ENCODE peak calls at places on chromosome 13, in six cellular contexts. One of them, this sample, is unnamed.

GRCh38 chr13:41178040-41178439 is 16.3 kb downstream of the KBTBD7 start:
- DNase-seq in transverse colon: no peak
- DNase-seq in sigmoid colon: no peak
- DNase-seq in esophagus muscularis mucosa: no peak
- DNase-seq in GM12878: no peak
- DNase-seq in upper lobe of left lung: no peak
- DNase-seq in this sample: no peak

GRCh38 chr13:76917096-76917495 is 30.9 kb upstream of the KCTD12 start:
- DNase-seq in upper lobe of left lung: no peak
- DNase-seq in sigmoid colon: no peak
- DNase-seq in esophagus muscularis mucosa: no peak
- DNase-seq in transverse colon: no peak
- DNase-seq in GM12878: no peak
- DNase-seq in this sample: no peak

GRCh38 chr13:80276371-80277289 is 64.3 kb downstream of the SPRY2 start:
- DNase-seq in sigmoid colon: no peak
- DNase-seq in transverse colon: no peak
- DNase-seq in esophagus muscularis mucosa: peak
- DNase-seq in GM12878: no peak
- DNase-seq in upper lobe of left lung: peak
- DNase-seq in this sample: no peak

GRCh38 chr13:113208424-113209335 is at the start of gene PCID2:
- DNase-seq in upper lobe of left lung: peak
- DNase-seq in sigmoid colon: peak
- DNase-seq in esophagus muscularis mucosa: peak
- DNase-seq in transverse colon: peak
- DNase-seq in GM12878: peak
- DNase-seq in this sample: peak

GRCh38 chr13:68551701-68552522 is 1321.8 kb upstream of the PCDH9 start:
- DNase-seq in upper lobe of left lung: no peak
- DNase-seq in sigmoid colon: no peak
- DNase-seq in esophagus muscularis mucosa: no peak
- DNase-seq in transverse colon: no peak
- DNase-seq in GM12878: no peak
- DNase-seq in this sample: no peak

GRCh38 chr13:110089815-110090214 is 217.1 kb downstream of the COL4A1 start:
- DNase-seq in sigmoid colon: no peak
- DNase-seq in esophagus muscularis mucosa: no peak
- DNase-seq in transverse colon: no peak
- DNase-seq in upper lobe of left lung: no peak
- DNase-seq in GM12878: no peak
- DNase-seq in this sample: no peak

GRCh38 chr13:30718661-30719520 is 16.5 kb upstream of the ALOX5AP start:
- DNase-seq in esophagus muscularis mucosa: no peak
- DNase-seq in GM12878: no peak
- DNase-seq in sigmoid colon: no peak
- DNase-seq in upper lobe of left lung: peak
- DNase-seq in transverse colon: no peak
- DNase-seq in this sample: no peak

GRCh38 chr13:41154042-41154441 is 21.4 kb upstream of the KBTBD6 start:
- DNase-seq in upper lobe of left lung: no peak
- DNase-seq in transverse colon: no peak
- DNase-seq in GM12878: no peak
- DNase-seq in esophagus muscularis mucosa: no peak
- DNase-seq in sigmoid colon: no peak
- DNase-seq in this sample: no peak

GRCh38 chr13:92842145-92842544 is 384.5 kb upstream of the GPC6 start:
- DNase-seq in GM12878: no peak
- DNase-seq in esophagus muscularis mucosa: no peak
- DNase-seq in transverse colon: no peak
- DNase-seq in upper lobe of left lung: no peak
- DNase-seq in sigmoid colon: no peak
- DNase-seq in this sample: no peak

GRCh38 chr13:60095300-60095699 is 68.4 kb downstream of the DIAPH3 start:
- DNase-seq in GM12878: no peak
- DNase-seq in esophagus muscularis mucosa: no peak
- DNase-seq in transverse colon: no peak
- DNase-seq in sigmoid colon: no peak
- DNase-seq in upper lobe of left lung: no peak
- DNase-seq in this sample: no peak

GRCh38 chr13:80551650-80552497 is 210.9 kb upstream of the SPRY2 start:
- DNase-seq in upper lobe of left lung: no peak
- DNase-seq in esophagus muscularis mucosa: no peak
- DNase-seq in transverse colon: no peak
- DNase-seq in sigmoid colon: no peak
- DNase-seq in GM12878: no peak
- DNase-seq in this sample: no peak

GRCh38 chr13:48580185-48580803 is 47.4 kb upstream of the RCBTB2 start:
- DNase-seq in upper lobe of left lung: peak
- DNase-seq in esophagus muscularis mucosa: peak
- DNase-seq in transverse colon: peak
- DNase-seq in GM12878: no peak
- DNase-seq in sigmoid colon: peak
- DNase-seq in this sample: no peak

GRCh38 chr13:109400625-109401257 is 385.6 kb downstream of the IRS2 start:
- DNase-seq in esophagus muscularis mucosa: no peak
- DNase-seq in GM12878: no peak
- DNase-seq in sigmoid colon: no peak
- DNase-seq in upper lobe of left lung: no peak
- DNase-seq in transverse colon: no peak
- DNase-seq in this sample: no peak

GRCh38 chr13:112657850-112658445 is 31.9 kb upstream of the ATP11A start:
- DNase-seq in GM12878: no peak
- DNase-seq in transverse colon: no peak
- DNase-seq in upper lobe of left lung: no peak
- DNase-seq in esophagus muscularis mucosa: no peak
- DNase-seq in sigmoid colon: no peak
- DNase-seq in this sample: no peak

GRCh38 chr13:24870380-24870760 is 106.4 kb downstream of the RNF17 start:
- DNase-seq in sigmoid colon: no peak
- DNase-seq in GM12878: no peak
- DNase-seq in transverse colon: no peak
- DNase-seq in esophagus muscularis mucosa: peak
- DNase-seq in upper lobe of left lung: no peak
- DNase-seq in this sample: no peak

GRCh38 chr13:63279136-63279535 is 1863.5 kb upstream of the PCDH20 start:
- DNase-seq in sigmoid colon: no peak
- DNase-seq in upper lobe of left lung: no peak
- DNase-seq in GM12878: no peak
- DNase-seq in transverse colon: no peak
- DNase-seq in esophagus muscularis mucosa: no peak
- DNase-seq in this sample: no peak

GRCh38 chr13:114161644-114162532 is 17.2 kb upstream of the CFAP97D2 start:
- DNase-seq in upper lobe of left lung: peak
- DNase-seq in sigmoid colon: no peak
- DNase-seq in transverse colon: peak
- DNase-seq in esophagus muscularis mucosa: no peak
- DNase-seq in GM12878: no peak
- DNase-seq in this sample: no peak

GRCh38 chr13:99199541-99200432 is 867 bp upstream of the UBAC2 start:
- DNase-seq in esophagus muscularis mucosa: peak
- DNase-seq in upper lobe of left lung: peak
- DNase-seq in GM12878: no peak
- DNase-seq in sigmoid colon: peak
- DNase-seq in transverse colon: no peak
- DNase-seq in this sample: no peak
- TF ChIP-seq POLR2AphosphoS5 in esophagus muscularis mucosa: no peak
- TF ChIP-seq POLR2AphosphoS5 in upper lobe of left lung: no peak
- TF ChIP-seq POLR2AphosphoS5 in GM12878: no peak
- TF ChIP-seq POLR2AphosphoS5 in sigmoid colon: no peak
- TF ChIP-seq POLR2AphosphoS5 in transverse colon: no peak
- TF ChIP-seq POLR2AphosphoS5 in this sample: no peak

GRCh38 chr13:99606322-99607089 is 105.2 kb downstream of the TM9SF2 start:
- DNase-seq in GM12878: no peak
- DNase-seq in esophagus muscularis mucosa: peak
- DNase-seq in transverse colon: peak
- DNase-seq in upper lobe of left lung: peak
- DNase-seq in sigmoid colon: peak
- DNase-seq in this sample: peak

GRCh38 chr13:99604636-99605035 is 103.4 kb downstream of the TM9SF2 start:
- DNase-seq in upper lobe of left lung: no peak
- DNase-seq in sigmoid colon: no peak
- DNase-seq in GM12878: no peak
- DNase-seq in esophagus muscularis mucosa: no peak
- DNase-seq in transverse colon: no peak
- DNase-seq in this sample: no peak

GRCh38 chr13:99601535-99601934 is 100.3 kb downstream of the TM9SF2 start:
- DNase-seq in sigmoid colon: no peak
- DNase-seq in esophagus muscularis mucosa: no peak
- DNase-seq in transverse colon: no peak
- DNase-seq in upper lobe of left lung: no peak
- DNase-seq in GM12878: no peak
- DNase-seq in this sample: no peak

GRCh38 chr13:99608345-99608744 is 107.1 kb downstream of the TM9SF2 start:
- DNase-seq in transverse colon: no peak
- DNase-seq in sigmoid colon: no peak
- DNase-seq in esophagus muscularis mucosa: no peak
- DNase-seq in upper lobe of left lung: no peak
- DNase-seq in GM12878: no peak
- DNase-seq in this sample: no peak

DNA sequence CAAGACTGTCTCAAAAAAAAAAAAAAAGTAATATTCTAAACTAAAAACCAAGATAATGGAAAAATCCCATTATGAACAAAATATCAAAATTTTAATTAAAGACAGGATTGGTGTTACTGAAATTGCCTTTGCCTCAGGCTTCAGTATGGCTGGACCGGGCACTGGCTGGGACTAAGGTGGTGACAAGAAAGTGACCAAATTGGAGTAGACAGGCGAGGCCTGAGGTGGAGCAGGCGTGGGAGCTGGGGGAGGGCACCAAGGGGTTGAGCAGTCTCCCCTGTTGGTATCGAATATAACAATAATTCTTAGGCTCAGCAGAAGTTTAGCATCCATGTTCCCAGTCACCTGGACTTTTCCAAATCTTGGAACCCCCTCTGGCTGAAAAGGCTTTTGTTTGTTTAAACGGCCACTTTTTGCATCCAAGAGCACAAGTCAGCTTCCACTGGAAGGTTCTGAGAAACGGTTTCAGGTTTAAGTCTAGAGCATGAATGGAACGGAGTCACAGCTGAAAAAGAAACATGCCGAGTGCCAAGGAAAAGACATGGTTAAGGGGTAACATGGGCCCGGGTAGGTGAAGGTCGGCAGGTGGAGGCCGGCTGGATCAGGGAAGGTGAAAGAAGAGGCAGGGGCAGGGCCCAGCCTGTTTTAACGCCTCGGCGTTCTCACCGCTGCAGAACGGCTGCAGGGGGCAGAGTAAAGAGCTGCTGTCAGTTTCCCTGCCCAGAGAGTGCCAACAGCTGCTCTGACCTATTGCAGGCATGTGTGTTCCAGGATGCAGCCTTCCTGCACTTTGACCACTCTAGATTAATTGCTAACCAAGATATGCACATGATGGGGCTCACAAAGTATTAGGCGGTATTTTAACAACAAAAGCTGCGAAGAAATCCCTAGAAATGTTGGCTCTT is 104.4 kb downstream of the TM9SF2 start:
- DNase-seq in sigmoid colon: no peak
- DNase-seq in transverse colon: peak
- DNase-seq in upper lobe of left lung: peak
- DNase-seq in GM12878: no peak
- DNase-seq in esophagus muscularis mucosa: no peak
- DNase-seq in this sample: no peak
- TF ChIP-seq POLR2A in sigmoid colon: no peak
- TF ChIP-seq POLR2A in transverse colon: no peak
- TF ChIP-seq POLR2A in upper lobe of left lung: no peak
- TF ChIP-seq POLR2A in GM12878: no peak
- TF ChIP-seq POLR2A in esophagus muscularis mucosa: no peak
- TF ChIP-seq POLR2A in this sample: no peak

GRCh38 chr13:39350461-39350881 is 252.5 kb downstream of the LHFPL6 start:
- DNase-seq in GM12878: no peak
- DNase-seq in sigmoid colon: no peak
- DNase-seq in upper lobe of left lung: no peak
- DNase-seq in esophagus muscularis mucosa: no peak
- DNase-seq in transverse colon: no peak
- DNase-seq in this sample: no peak
- TF ChIP-seq EP300 in GM12878: no peak
- TF ChIP-seq EP300 in sigmoid colon: no peak
- TF ChIP-seq EP300 in upper lobe of left lung: no peak
- TF ChIP-seq EP300 in esophagus muscularis mucosa: no peak
- TF ChIP-seq EP300 in transverse colon: no peak
- TF ChIP-seq EP300 in this sample: no peak

GRCh38 chr13:83008496-83008895 is 873.8 kb downstream of the SLITRK1 start:
- DNase-seq in transverse colon: no peak
- DNase-seq in esophagus muscularis mucosa: no peak
- DNase-seq in upper lobe of left lung: no peak
- DNase-seq in sigmoid colon: no peak
- DNase-seq in GM12878: no peak
- DNase-seq in this sample: no peak
- TF ChIP-seq POLR2AphosphoS5 in transverse colon: no peak
- TF ChIP-seq POLR2AphosphoS5 in esophagus muscularis mucosa: no peak
- TF ChIP-seq POLR2AphosphoS5 in upper lobe of left lung: no peak
- TF ChIP-seq POLR2AphosphoS5 in sigmoid colon: no peak
- TF ChIP-seq POLR2AphosphoS5 in GM12878: no peak
- TF ChIP-seq POLR2AphosphoS5 in this sample: no peak